ENCODE peak calls at places on chromosome 13, in six cellular contexts. Y is foreskin fibroblast, J is tibial nerve, W is tibial artery, A is type B pancreatic cell, S is endodermal cell. G is an unnamed sample.

GRCh38 chr13:67076378-67076777 is 153.8 kb downstream of the PCDH9 start:
- DNase-seq in A (no peak), Y (peak), J (no peak), W (no peak), S (no peak), G (no peak)

GRCh38 chr13:48586591-48587103 is 53.8 kb upstream of the RCBTB2 start:
- DNase-seq in J (no peak), W (no peak), Y (no peak), A (no peak), S (no peak), G (no peak)

GRCh38 chr13:40187324-40187795 is 479.1 kb downstream of the FOXO1 start:
- DNase-seq in A (no peak), J (no peak), W (no peak), Y (no peak), S (peak), G (no peak)

GRCh38 chr13:98677398-98677797 is 75.1 kb downstream of the SLC15A1 start:
- DNase-seq in W (no peak), J (no peak), S (no peak), Y (peak), A (no peak), G (no peak)

GRCh38 chr13:109630281-109630680 is 156.1 kb downstream of the IRS2 start:
- DNase-seq in J (no peak), A (no peak), Y (no peak), W (no peak), S (no peak), G (no peak)

GRCh38 chr13:65292488-65292901 is 1937.6 kb downstream of the PCDH9 start:
- DNase-seq in S (peak), J (no peak), Y (peak), W (no peak), A (no peak), G (no peak)

GRCh38 chr13:37429976-37430375 is 168.6 kb downstream of the POSTN start:
- DNase-seq in Y (peak), J (no peak), A (no peak), W (no peak), S (no peak), G (no peak)

GRCh38 chr13:24671367-24672117 is 8.7 kb upstream of the ATP12A start:
- DNase-seq in A (no peak), Y (peak), J (no peak), W (no peak), S (peak), G (no peak)

GRCh38 chr13:113209336-113209879 is at the start of gene CUL4A:
- DNase-seq in J (peak), W (peak), Y (peak), A (no peak), S (peak), G (peak)

GRCh38 chr13:112161441-112162301 is 94.7 kb downstream of the SOX1 start:
- DNase-seq in W (peak), A (no peak), Y (no peak), S (peak), J (no peak), G (no peak)

GRCh38 chr13:75196112-75196855 is 285.7 kb downstream of the TBC1D4 start:
- DNase-seq in A (no peak), J (no peak), Y (peak), W (no peak), S (no peak), G (no peak)

GRCh38 chr13:39226359-39226758 is 188.1 kb downstream of the NHLRC3 start:
- DNase-seq in W (peak), A (no peak), S (no peak), J (no peak), Y (no peak), G (no peak)

GRCh38 chr13:30111810-30112209 is 195.5 kb downstream of the KATNAL1 start:
- DNase-seq in A (no peak), S (peak), J (no peak), Y (peak), W (no peak), G (no peak)

GRCh38 chr13:98022210-98022609 is 68.7 kb downstream of the IPO5 start:
- DNase-seq in J (no peak), A (no peak), S (no peak), Y (peak), W (no peak), G (no peak)

GRCh38 chr13:77896536-77896935 is 22.1 kb downstream of the EDNRB start:
- DNase-seq in Y (peak), S (no peak), A (no peak), W (no peak), J (peak), G (no peak)

GRCh38 chr13:112182831-112183543 is 116.0 kb downstream of the SOX1 start:
- DNase-seq in Y (peak), J (no peak), W (no peak), S (peak), A (no peak), G (no peak)

GRCh38 chr13:97125051-97125809 is 96.9 kb upstream of the MBNL2 start:
- DNase-seq in Y (peak), J (peak), S (no peak), W (no peak), A (no peak), G (no peak)

GRCh38 chr13:111900390-111901180 is 166.4 kb upstream of the SOX1 start:
- DNase-seq in W (peak), Y (no peak), A (peak), J (no peak), S (peak), G (peak)

GRCh38 chr13:24683833-24684599 is 3.8 kb downstream of the ATP12A start:
- DNase-seq in S (peak), J (peak), A (no peak), Y (peak), W (no peak), G (no peak)

GRCh38 chr13:99218545-99218944 is 17.9 kb downstream of the UBAC2 start:
- DNase-seq in Y (no peak), J (no peak), S (no peak), A (no peak), W (no peak), G (no peak)

GRCh38 chr13:40215311-40215710 is 451.1 kb downstream of the FOXO1 start:
- DNase-seq in S (no peak), A (no peak), J (no peak), W (no peak), Y (no peak), G (no peak)

GRCh38 chr13:47826481-47826880 is 174.6 kb downstream of the SUCLA2 start:
- DNase-seq in Y (no peak), S (no peak), J (no peak), A (no peak), W (no peak), G (no peak)

GRCh38 chr13:84616864-84617263 is 734.6 kb upstream of the SLITRK1 start:
- DNase-seq in Y (no peak), W (no peak), S (no peak), J (no peak), A (no peak), G (no peak)

GRCh38 chr13:37361608-37362007 is 237.0 kb downstream of the POSTN start:
- DNase-seq in Y (no peak), A (no peak), S (no peak), W (no peak), J (no peak), G (no peak)

GRCh38 chr13:108597943-108598342 is 31.5 kb upstream of the MYO16 start:
- DNase-seq in J (no peak), A (no peak), Y (no peak), W (no peak), S (no peak), G (no peak)

GRCh38 chr13:80669112-80669511 is 328.2 kb upstream of the SPRY2 start:
- DNase-seq in A (no peak), W (no peak), J (no peak), S (no peak), Y (no peak), G (no peak)

GRCh38 chr13:99395436-99395835 is 88.2 kb upstream of the GPR183 start:
- DNase-seq in S (no peak), A (no peak), Y (no peak), W (peak), J (no peak), G (no peak)

GRCh38 chr13:84433024-84433423 is 550.8 kb upstream of the SLITRK1 start:
- DNase-seq in S (no peak), A (no peak), J (no peak), W (no peak), Y (peak), G (no peak)

GRCh38 chr13:33349314-33349995 is 63.9 kb upstream of the STARD13 start:
- DNase-seq in S (peak), J (no peak), W (peak), A (no peak), Y (peak), G (no peak)

GRCh38 chr13:49495783-49496762 is at the start of gene PHF11:
- DNase-seq in J (peak), A (peak), Y (peak), W (peak), S (peak), G (peak)

GRCh38 chr13:40780822-40781401 is 8.5 kb upstream of the SLC25A15 start:
- DNase-seq in J (no peak), W (no peak), Y (peak), S (peak), A (no peak), G (peak)

GRCh38 chr13:91078093-91078679 is 269.3 kb upstream of the MIR17HG start:
- DNase-seq in Y (no peak), A (no peak), J (no peak), S (no peak), W (no peak), G (no peak)
- TF ChIP-seq CTCF in Y (peak), A (peak), J (peak), S (peak), W (no peak), G (peak)

DNA sequence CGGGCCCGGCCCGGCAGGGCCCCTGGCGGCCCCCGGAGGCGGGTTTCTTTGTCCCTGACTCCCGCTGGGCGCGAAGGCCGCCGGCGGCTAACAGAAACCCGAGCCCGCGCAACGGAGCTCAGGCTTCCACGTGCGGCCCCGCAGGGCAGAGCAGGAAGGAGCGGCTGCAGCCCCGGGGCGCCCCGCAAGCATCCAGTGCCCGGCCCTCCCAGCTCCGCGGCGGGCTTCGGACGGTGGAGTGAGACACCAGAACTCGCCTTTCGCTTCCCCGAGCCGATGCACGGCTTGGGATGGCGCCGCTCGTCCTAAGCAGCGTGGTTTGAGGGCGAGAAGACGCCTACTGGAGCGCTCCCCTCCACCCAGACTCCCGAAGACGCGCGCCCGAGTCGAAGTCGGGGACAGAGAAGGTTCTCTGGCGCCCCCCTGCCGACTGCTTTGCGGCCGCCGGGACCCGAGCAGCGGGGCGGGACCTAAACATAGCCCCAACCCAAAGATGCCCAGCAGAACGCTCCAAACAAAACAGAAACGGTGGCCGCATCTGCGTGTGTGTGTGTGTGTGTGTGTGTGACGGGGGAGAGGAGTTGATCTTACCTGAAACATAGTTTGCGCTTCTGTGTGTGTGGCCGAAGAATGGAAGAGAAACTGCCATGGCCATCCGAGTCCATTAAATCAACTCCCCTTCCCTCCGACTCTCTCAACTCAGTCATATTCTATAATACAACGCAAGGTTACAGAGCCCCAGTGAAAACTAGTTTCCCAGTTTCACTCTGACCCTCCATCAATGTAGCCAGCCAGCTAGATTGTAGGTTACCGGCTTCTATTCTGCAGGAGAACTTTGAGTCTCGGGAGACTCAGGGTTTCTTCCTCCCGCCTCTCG is 629 bp upstream of the FGF9 start:
- DNase-seq in A (peak), Y (peak), S (peak), W (peak), J (no peak), G (no peak)
- TF ChIP-seq CTCF in A (peak), Y (peak), S (no peak), W (no peak), J (no peak), G (peak)

GRCh38 chr13:59261928-59262488 is 901.7 kb downstream of the DIAPH3 start:
- DNase-seq in W (no peak), Y (no peak), J (no peak), A (no peak), S (peak), G (no peak)
- TF ChIP-seq CTCF in W (no peak), Y (no peak), J (no peak), A (peak), S (peak), G (peak)

GRCh38 chr13:27641711-27642502 is 20.2 kb downstream of the POLR1D start:
- DNase-seq in Y (no peak), J (no peak), A (no peak), W (no peak), S (no peak), G (no peak)
- TF ChIP-seq CTCF in Y (no peak), J (no peak), A (no peak), W (no peak), S (no peak), G (no peak)